ENCODE peak calls at places on chromosomes 2 and 18, in six cellular contexts. F is ACHN, I is glomerular endothelial cell, Q is germinal center, C is AG20443, X is B cell. W is an unnamed sample.

GRCh38 chr2:230761704-230762103 is 49.1 kb downstream of the CAB39 start:
- DNase-seq in Q (no peak), F (no peak), I (no peak), C (no peak), X (no peak), W (no peak)

GRCh38 chr2:239192975-239193374 is 207.8 kb downstream of the HDAC4 start:
- DNase-seq in X (no peak), Q (no peak), F (no peak), I (no peak), C (no peak), W (no peak)

GRCh38 chr2:168336786-168337388 is 89.5 kb upstream of the STK39 start:
- DNase-seq in C (no peak), F (peak), X (no peak), I (no peak), Q (peak), W (no peak)

GRCh38 chr2:75064691-75065396 is 106.4 kb downstream of the POLE4 start:
- DNase-seq in Q (peak), X (peak), I (no peak), C (peak), F (peak), W (peak)

GRCh38 chr2:160041091-160041490 is 21.3 kb downstream of the PLA2R1 start:
- DNase-seq in Q (no peak), X (no peak), C (no peak), F (no peak), I (no peak), W (no peak)

GRCh38 chr2:225735844-225736243 is 336.3 kb downstream of the NYAP2 start:
- DNase-seq in F (peak), Q (no peak), C (peak), I (peak), X (no peak), W (no peak)

GRCh38 chr2:74345272-74345943 is 2.2 kb upstream of the SLC4A5 start:
- DNase-seq in C (no peak), F (no peak), Q (no peak), X (no peak), I (no peak), W (no peak)

GRCh38 chr2:221166283-221166682 is 405.8 kb downstream of the EPHA4 start:
- DNase-seq in Q (peak), F (no peak), C (peak), X (no peak), I (no peak), W (no peak)

GRCh38 chr2:218024336-218024735 is 21.5 kb upstream of the TNS1 start:
- DNase-seq in Q (no peak), X (no peak), I (no peak), F (no peak), C (no peak), W (peak)

GRCh38 chr2:9752441-9753275 is 90.6 kb upstream of the TAF1B start:
- DNase-seq in X (no peak), C (peak), I (no peak), Q (no peak), F (peak), W (no peak)

GRCh38 chr2:86613515-86613914 is 10.2 kb downstream of the RNF103 start:
- DNase-seq in I (no peak), X (no peak), C (no peak), Q (no peak), F (no peak), W (no peak)

GRCh38 chr2:235768606-235769005 is 274.8 kb downstream of the AGAP1 start:
- DNase-seq in C (no peak), X (no peak), I (no peak), Q (no peak), F (no peak), W (no peak)

GRCh38 chr18:35776481-35776880 is 194.9 kb downstream of the GALNT1 start:
- DNase-seq in Q (no peak), F (no peak), I (no peak), X (no peak), C (no peak), W (no peak)

GRCh38 chr2:27720004-27720551 is 51.4 kb upstream of the MRPL33 start:
- DNase-seq in I (no peak), C (peak), X (no peak), F (peak), Q (no peak), W (no peak)

GRCh38 chr18:58303363-58303762 is 259.3 kb downstream of the NEDD4L start:
- DNase-seq in C (no peak), Q (no peak), X (no peak), I (no peak), F (no peak), W (no peak)

GRCh38 chr2:51219468-51219867 is 187.5 kb upstream of the NRXN1 start:
- DNase-seq in F (no peak), C (no peak), Q (no peak), X (no peak), I (no peak), W (no peak)

GRCh38 chr2:128414946-128415767 is 96.5 kb upstream of the HS6ST1 start:
- DNase-seq in X (no peak), Q (no peak), C (no peak), F (no peak), I (no peak), W (peak)

GRCh38 chr2:128178650-128179460 is 87.9 kb downstream of the UGGT1 start:
- DNase-seq in I (no peak), Q (peak), X (peak), C (peak), F (peak), W (no peak)

GRCh38 chr2:165902929-165903328 is 50.6 kb downstream of the TTC21B start:
- DNase-seq in I (no peak), C (peak), F (peak), Q (no peak), X (no peak), W (no peak)

GRCh38 chr2:50529600-50530218 is 502.2 kb downstream of the NRXN1 start:
- DNase-seq in Q (peak), X (peak), I (peak), F (peak), C (peak), W (no peak)

GRCh38 chr2:43331428-43331827 is 105.0 kb upstream of the ZFP36L2 start:
- DNase-seq in X (no peak), Q (no peak), I (no peak), C (no peak), F (no peak), W (no peak)

W was measured in type B pancreatic cell.